ENCODE peak calls at places on chromosome 3, in five cellular contexts. One of them, this sample, is unnamed.

GRCh38 chr3:98730338-98730737 is 32.8 kb upstream of the ST3GAL6 start:
- DNase-seq in SJSA1: no peak
- DNase-seq in spleen: no peak
- DNase-seq in LNCaP clone FGC: no peak
- DNase-seq in body of pancreas: no peak
- DNase-seq in this sample: no peak

GRCh38 chr3:190533511-190534282 is 19.8 kb downstream of the IL1RAP start:
- DNase-seq in spleen: no peak
- DNase-seq in body of pancreas: peak; percentile 23
- DNase-seq in SJSA1: peak; percentile 86
- DNase-seq in LNCaP clone FGC: no peak
- DNase-seq in this sample: no peak

GRCh38 chr3:12445523-12446240 is 38.6 kb upstream of the TSEN2 start:
- DNase-seq in SJSA1: no peak
- DNase-seq in spleen: no peak
- DNase-seq in body of pancreas: no peak
- DNase-seq in LNCaP clone FGC: no peak
- DNase-seq in this sample: no peak

GRCh38 chr3:13552855-13553652 is 4.1 kb downstream of the FBLN2 start:
- DNase-seq in LNCaP clone FGC: no peak
- DNase-seq in body of pancreas: no peak
- DNase-seq in SJSA1: no peak
- DNase-seq in spleen: no peak
- DNase-seq in this sample: no peak

GRCh38 chr3:87855626-87856025 is 203.2 kb downstream of the CGGBP1 start:
- DNase-seq in body of pancreas: no peak
- DNase-seq in SJSA1: no peak
- DNase-seq in spleen: no peak
- DNase-seq in LNCaP clone FGC: no peak
- DNase-seq in this sample: no peak

GRCh38 chr3:196650740-196651311 is 11.3 kb downstream of the NRROS start:
- DNase-seq in LNCaP clone FGC: peak; percentile 65
- DNase-seq in SJSA1: peak; percentile 55
- DNase-seq in spleen: no peak
- DNase-seq in body of pancreas: no peak
- DNase-seq in this sample: no peak

GRCh38 chr3:32220006-32220405 is 18.5 kb upstream of the CMTM8 start:
- DNase-seq in LNCaP clone FGC: no peak
- DNase-seq in spleen: no peak
- DNase-seq in SJSA1: no peak
- DNase-seq in body of pancreas: no peak
- DNase-seq in this sample: no peak

GRCh38 chr3:138850151-138850550 is 15.4 kb upstream of the PIK3CB start:
- DNase-seq in SJSA1: peak; percentile 52
- DNase-seq in body of pancreas: no peak
- DNase-seq in LNCaP clone FGC: no peak
- DNase-seq in spleen: peak; percentile 23
- DNase-seq in this sample: no peak

GRCh38 chr3:55322649-55323048 is 164.5 kb downstream of the WNT5A start:
- DNase-seq in body of pancreas: no peak
- DNase-seq in spleen: no peak
- DNase-seq in LNCaP clone FGC: no peak
- DNase-seq in SJSA1: no peak
- DNase-seq in this sample: no peak

GRCh38 chr3:57370331-57370730 is 77.8 kb upstream of the ASB14 start:
- DNase-seq in SJSA1: no peak
- DNase-seq in body of pancreas: no peak
- DNase-seq in LNCaP clone FGC: no peak
- DNase-seq in spleen: no peak
- DNase-seq in this sample: no peak

GRCh38 chr3:89522168-89522567 is 414.7 kb downstream of the EPHA3 start:
- DNase-seq in LNCaP clone FGC: no peak
- DNase-seq in SJSA1: no peak
- DNase-seq in spleen: no peak
- DNase-seq in body of pancreas: no peak
- DNase-seq in this sample: no peak

GRCh38 chr3:162224736-162225135 is 728.1 kb downstream of the OTOL1 start:
- DNase-seq in spleen: no peak
- DNase-seq in SJSA1: no peak
- DNase-seq in LNCaP clone FGC: no peak
- DNase-seq in body of pancreas: no peak
- DNase-seq in this sample: no peak

GRCh38 chr3:8443829-8444791 is 57.5 kb upstream of the LMCD1 start:
- DNase-seq in LNCaP clone FGC: peak; percentile 99
- DNase-seq in SJSA1: peak; percentile 91
- DNase-seq in body of pancreas: peak; percentile 96
- DNase-seq in spleen: peak; percentile 81
- DNase-seq in this sample: peak; percentile 39

GRCh38 chr3:98018301-98018700 is 16.8 kb downstream of the GABRR3 start:
- DNase-seq in spleen: no peak
- DNase-seq in SJSA1: no peak
- DNase-seq in LNCaP clone FGC: no peak
- DNase-seq in body of pancreas: no peak
- DNase-seq in this sample: no peak

GRCh38 chr3:17941766-17942165 is 199.3 kb upstream of the TBC1D5 start:
- DNase-seq in body of pancreas: no peak
- DNase-seq in SJSA1: no peak
- DNase-seq in LNCaP clone FGC: no peak
- DNase-seq in spleen: no peak
- DNase-seq in this sample: no peak

GRCh38 chr3:114365268-114365667 is 71.4 kb downstream of the TIGIT start:
- DNase-seq in body of pancreas: no peak
- DNase-seq in LNCaP clone FGC: no peak
- DNase-seq in SJSA1: no peak
- DNase-seq in spleen: no peak
- DNase-seq in this sample: no peak

GRCh38 chr3:81666502-81667121 is 94.8 kb downstream of the GBE1 start:
- DNase-seq in LNCaP clone FGC: no peak
- DNase-seq in spleen: no peak
- DNase-seq in body of pancreas: no peak
- DNase-seq in SJSA1: no peak
- DNase-seq in this sample: no peak

GRCh38 chr3:136078421-136079364 is 113.2 kb downstream of the PPP2R3A start:
- DNase-seq in body of pancreas: no peak
- DNase-seq in LNCaP clone FGC: no peak
- DNase-seq in spleen: no peak
- DNase-seq in SJSA1: no peak
- DNase-seq in this sample: no peak

DNA sequence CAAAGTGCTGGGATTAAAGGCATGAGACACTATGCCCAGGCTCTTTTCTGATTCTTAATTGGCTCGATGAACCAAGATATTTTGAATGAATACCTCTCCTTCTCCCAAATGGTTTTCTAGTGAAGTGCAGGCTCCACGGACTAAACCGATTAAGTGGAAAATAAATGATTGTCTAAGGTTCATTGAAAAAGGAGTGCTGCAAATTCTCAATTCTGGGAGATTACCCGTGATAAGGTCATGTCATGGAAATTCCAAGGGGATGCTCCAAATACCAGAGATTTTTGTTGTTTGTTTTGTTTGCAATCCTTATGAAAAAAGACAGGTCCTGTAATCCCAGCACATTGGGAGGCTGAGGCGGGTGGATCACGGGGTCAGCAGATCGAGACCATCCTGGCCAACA is 406.9 kb upstream of the TBL1XR1 start:
- DNase-seq in spleen: no peak
- DNase-seq in body of pancreas: no peak
- DNase-seq in LNCaP clone FGC: no peak
- DNase-seq in SJSA1: no peak
- DNase-seq in this sample: no peak
- H3K4me3 ChIP-seq in spleen: no peak overlapping the region
- H3K4me3 ChIP-seq in body of pancreas: no peak overlapping the region
- H3K4me3 ChIP-seq in LNCaP clone FGC: no peak overlapping the region
- H3K4me3 ChIP-seq in SJSA1: no peak overlapping the region
- H3K4me3 ChIP-seq in this sample: no peak overlapping the region

DNA sequence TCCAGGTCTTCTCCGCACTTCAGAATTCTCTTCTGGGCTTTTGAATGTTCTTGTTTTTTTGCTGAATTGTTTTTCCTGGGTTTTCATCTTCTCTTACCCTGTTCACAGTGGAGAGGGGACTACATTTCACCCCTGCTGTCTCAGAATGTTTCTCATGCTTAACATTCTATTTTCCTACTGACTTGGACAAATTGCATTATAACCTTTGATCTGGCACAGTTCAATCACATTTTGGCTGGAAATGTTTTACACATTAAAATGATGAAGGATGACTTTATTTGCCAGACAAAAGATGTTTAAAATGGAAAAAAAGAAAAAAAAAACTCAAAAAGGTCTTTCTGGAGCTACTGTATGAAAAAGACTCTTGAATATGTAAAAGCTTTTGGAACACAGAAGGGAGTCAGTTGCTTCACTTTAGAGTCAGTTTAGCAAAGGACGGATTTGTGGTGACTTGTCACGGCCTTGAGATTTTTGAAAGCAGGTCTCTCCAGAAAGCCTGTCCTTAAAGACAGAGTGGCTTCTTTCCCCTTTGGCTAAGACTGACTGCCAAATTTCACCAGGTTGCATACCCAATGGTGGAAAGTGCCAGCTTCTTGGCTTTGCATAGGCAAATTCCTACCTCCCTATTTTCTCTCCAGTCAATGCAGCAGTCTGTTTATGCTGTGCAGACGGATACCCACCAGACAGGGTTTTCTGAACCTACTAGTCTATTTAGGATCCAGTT is 401.0 kb upstream of the TBL1XR1 start:
- DNase-seq in spleen: no peak
- DNase-seq in LNCaP clone FGC: no peak
- DNase-seq in SJSA1: no peak
- DNase-seq in body of pancreas: no peak
- DNase-seq in this sample: no peak
- H3K4me3 ChIP-seq in spleen: peak overlapping the region; percentile 29
- H3K4me3 ChIP-seq in LNCaP clone FGC: no peak overlapping the region
- H3K4me3 ChIP-seq in SJSA1: no peak overlapping the region
- H3K4me3 ChIP-seq in body of pancreas: no peak overlapping the region
- H3K4me3 ChIP-seq in this sample: no peak overlapping the region

GRCh38 chr3:46078712-46079400 is 51.6 kb upstream of the XCR1 start:
- DNase-seq in SJSA1: peak; percentile 89
- DNase-seq in LNCaP clone FGC: peak; percentile 83
- DNase-seq in body of pancreas: peak; percentile 93
- DNase-seq in spleen: peak; percentile 83
- DNase-seq in this sample: peak; percentile 84
- H3K4me3 ChIP-seq in SJSA1: no peak overlapping the region
- H3K4me3 ChIP-seq in LNCaP clone FGC: no peak overlapping the region
- H3K4me3 ChIP-seq in body of pancreas: no peak overlapping the region
- H3K4me3 ChIP-seq in spleen: peak overlapping the region; percentile 33
- H3K4me3 ChIP-seq in this sample: no peak overlapping the region

DNA sequence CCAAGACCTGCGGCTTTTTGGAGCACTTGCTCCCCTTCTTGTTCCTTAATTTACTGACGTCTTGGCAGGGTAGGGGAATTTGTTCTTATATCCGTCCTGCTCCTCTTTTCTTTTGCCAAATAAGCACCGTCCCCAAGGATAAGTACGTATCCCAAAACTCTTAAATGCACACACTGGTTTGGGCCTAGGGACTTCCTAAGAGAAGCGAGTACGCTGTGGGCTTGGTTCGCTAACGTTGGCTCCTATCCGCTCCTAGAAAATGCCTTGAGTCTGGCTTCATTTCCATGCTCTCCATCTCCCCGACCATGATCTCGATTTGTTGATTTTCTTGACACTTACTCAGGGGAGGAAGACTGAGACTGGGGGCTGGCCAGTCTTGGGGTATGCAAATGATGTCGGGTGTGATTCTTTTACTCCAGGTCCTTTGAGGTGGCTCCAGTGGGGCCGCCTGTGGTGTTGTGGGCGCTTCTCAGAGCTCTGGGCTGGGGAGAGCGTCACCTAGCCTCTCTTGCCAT is 1.3 kb downstream of the MYRIP start:
- DNase-seq in LNCaP clone FGC: no peak
- DNase-seq in SJSA1: no peak
- DNase-seq in body of pancreas: no peak
- DNase-seq in spleen: no peak
- DNase-seq in this sample: no peak
- H3K4me3 ChIP-seq in LNCaP clone FGC: peak overlapping the region; percentile 76
- H3K4me3 ChIP-seq in SJSA1: no peak overlapping the region
- H3K4me3 ChIP-seq in body of pancreas: peak overlapping the region; percentile 78
- H3K4me3 ChIP-seq in spleen: peak overlapping the region; percentile 73
- H3K4me3 ChIP-seq in this sample: peak overlapping the region; percentile 62

DNA sequence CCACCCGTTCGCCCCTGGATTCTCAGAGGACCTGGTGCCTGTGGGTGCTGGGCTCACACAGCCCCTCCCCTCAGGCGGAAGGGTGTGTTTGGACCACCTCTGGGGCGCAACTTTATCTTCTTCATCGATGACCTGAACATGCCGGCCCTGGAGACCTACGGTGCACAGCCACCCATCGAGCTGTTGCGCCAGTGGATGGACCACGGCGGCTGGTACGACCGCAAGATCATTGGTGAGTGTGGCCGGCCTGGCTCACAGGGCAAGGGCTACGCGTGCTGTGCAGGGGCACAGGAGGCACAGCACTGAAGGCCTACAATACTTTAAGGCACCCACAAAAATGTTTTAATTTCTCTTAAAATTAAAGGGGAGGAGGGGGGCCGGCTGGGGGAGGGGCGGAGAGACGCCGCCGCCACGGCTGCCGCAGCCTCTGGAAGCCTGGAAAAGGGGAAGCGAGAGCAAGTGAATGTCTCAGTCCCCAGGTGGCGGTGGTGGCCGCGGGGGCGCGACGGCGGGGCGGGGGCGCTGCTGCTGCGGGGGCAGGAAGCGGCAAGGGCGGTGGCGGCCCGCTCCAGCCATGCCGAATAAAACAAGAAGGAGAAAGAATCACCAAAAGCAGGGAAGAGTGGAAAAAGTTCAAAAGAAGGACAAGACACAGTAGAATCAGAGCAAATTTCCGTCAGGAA is 56.8 kb downstream of the DNAH1 start:
- DNase-seq in LNCaP clone FGC: no peak
- DNase-seq in body of pancreas: no peak
- DNase-seq in SJSA1: no peak
- DNase-seq in spleen: peak; percentile 89
- DNase-seq in this sample: no peak
- H3K4me3 ChIP-seq in LNCaP clone FGC: no peak overlapping the region
- H3K4me3 ChIP-seq in body of pancreas: no peak overlapping the region
- H3K4me3 ChIP-seq in SJSA1: no peak overlapping the region
- H3K4me3 ChIP-seq in spleen: peak overlapping the region; percentile 52
- H3K4me3 ChIP-seq in this sample: no peak overlapping the region